ENCODE peak calls at places on chromosome 2, in five cellular contexts. L, I, B, G and W are unnamed samples. For H3K4me1, the result is how much of the 10 kb centered on the place peaks cover.

GRCh38 chr2:171703574-171704347 is 16.5 kb downstream of the DYNC1I2 start:
- DNase-seq in L (no peak), I (no peak), B (no peak), G (no peak), W (peak)

GRCh38 chr2:230895536-230896345 is 29.3 kb downstream of the GPR55 start:
- DNase-seq in L (no peak), I (peak), B (no peak), G (no peak), W (no peak)

GRCh38 chr2:14554829-14555580 is 77.5 kb upstream of the LRATD1 start:
- DNase-seq in L (no peak), I (no peak), B (no peak), G (no peak), W (no peak)

GRCh38 chr2:217382794-217383193 is 522.9 kb upstream of the TNP1 start:
- DNase-seq in L (no peak), I (no peak), B (no peak), G (no peak), W (no peak)

GRCh38 chr2:98985905-98986666 is 50.1 kb upstream of the CRACDL start:
- DNase-seq in L (no peak), I (no peak), B (no peak), G (no peak), W (no peak)

GRCh38 chr2:119264781-119265692 is 41.4 kb downstream of the STEAP3 start:
- DNase-seq in L (no peak), I (no peak), B (no peak), G (peak), W (no peak)

GRCh38 chr2:66538291-66538690 is 103.4 kb downstream of the MEIS1 start:
- DNase-seq in L (no peak), I (no peak), B (no peak), G (no peak), W (peak)

GRCh38 chr2:64595397-64596160 is 58.1 kb downstream of the SERTAD2 start:
- DNase-seq in L (no peak), I (no peak), B (no peak), G (no peak), W (peak)

GRCh38 chr2:160214461-160215055 is 14.5 kb upstream of the ITGB6 start:
- DNase-seq in L (peak), I (no peak), B (no peak), G (peak), W (peak)

GRCh38 chr2:96500385-96501066 is 4.6 kb downstream of the NEURL3 start:
- DNase-seq in L (no peak), I (no peak), B (no peak), G (no peak), W (no peak)

GRCh38 chr2:120973196-120973595 is 237.5 kb downstream of the GLI2 start:
- DNase-seq in L (no peak), I (no peak), B (no peak), G (no peak), W (no peak)

GRCh38 chr2:240404174-240404852 is 31.1 kb upstream of the GPC1 start:
- DNase-seq in L (no peak), I (no peak), B (no peak), G (no peak), W (no peak)

GRCh38 chr2:128734521-128735295 is 416.0 kb upstream of the HS6ST1 start:
- DNase-seq in L (no peak), I (no peak), B (no peak), G (peak), W (peak)

GRCh38 chr2:169036717-169037450 is 5.8 kb upstream of the ABCB11 start:
- DNase-seq in L (no peak), I (no peak), B (no peak), G (no peak), W (no peak)

GRCh38 chr2:201139836-201140599 is 24.1 kb downstream of the CFLAR start:
- DNase-seq in L (no peak), I (no peak), B (no peak), G (no peak), W (no peak)

GRCh38 chr2:74199275-74199701 is 873 bp downstream of the MTHFD2 start:
- DNase-seq in L (no peak), I (no peak), B (no peak), G (no peak), W (no peak)

GRCh38 chr2:182224669-182225068 is 202.2 kb downstream of the PDE1A start:
- DNase-seq in L (no peak), I (no peak), B (no peak), G (no peak), W (no peak)

GRCh38 chr2:229642371-229642770 is 72.0 kb downstream of the DNER start:
- DNase-seq in L (no peak), I (no peak), B (no peak), G (no peak), W (no peak)

GRCh38 chr2:133292267-133292666 is 276.0 kb downstream of the NCKAP5 start:
- DNase-seq in L (no peak), I (no peak), B (no peak), G (no peak), W (no peak)

GRCh38 chr2:54336136-54336976 is 80.3 kb upstream of the TSPYL6 start:
- DNase-seq in L (no peak), I (no peak), B (no peak), G (no peak), W (peak)

GRCh38 chr2:96733931-96734330 is 5.9 kb downstream of the LMAN2L start:
- DNase-seq in L (no peak), I (no peak), B (no peak), G (no peak), W (no peak)

GRCh38 chr2:72579595-72580180 is 246.1 kb downstream of the EXOC6B start:
- DNase-seq in L (no peak), I (no peak), B (no peak), G (no peak), W (peak)

GRCh38 chr2:9204939-9205338 is 1.7 kb upstream of the ASAP2 start:
- DNase-seq in L (no peak), I (no peak), B (no peak), G (no peak), W (no peak)

GRCh38 chr2:70887550-70888229 is 48.0 kb upstream of the ATP6V1B1 start:
- DNase-seq in L (no peak), I (no peak), B (no peak), G (peak), W (no peak)

GRCh38 chr2:240462704-240463273 is 27.3 kb downstream of the GPC1 start:
- DNase-seq in L (no peak), I (peak), B (no peak), G (no peak), W (no peak)

DNA sequence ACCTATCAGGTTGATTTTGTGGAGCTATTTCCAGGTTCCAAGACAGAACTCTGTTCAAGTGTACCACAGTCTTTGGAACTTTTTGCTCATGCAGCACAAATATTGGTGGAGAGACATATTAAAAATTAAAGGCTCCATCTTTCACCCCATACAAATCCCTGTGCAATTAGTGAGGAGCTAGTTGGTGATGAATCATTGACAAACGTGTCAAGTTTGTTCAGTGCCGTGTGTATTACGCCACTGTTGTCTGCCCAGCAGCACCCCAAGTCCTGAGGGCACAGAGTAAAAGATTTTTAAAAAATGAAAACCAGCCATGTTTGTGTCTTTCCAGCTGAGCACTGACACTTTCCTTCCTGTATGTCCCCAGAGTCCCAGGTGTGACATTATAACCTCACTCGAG is 9.3 kb downstream of the ATOH8 start:
- DNase-seq in L (no peak), I (no peak), B (no peak), G (no peak), W (no peak)
- H3K4me1 ChIP-seq in L (half or more), I (under half), B (under half), G (under half), W (under half)

GRCh38 chr2:137937778-137938177 is 26.5 kb upstream of the HNMT start:
- DNase-seq in L (no peak), I (no peak), B (no peak), G (no peak), W (no peak)

GRCh38 chr2:137938204-137938603 is 26.1 kb upstream of the HNMT start:
- DNase-seq in L (no peak), I (no peak), B (no peak), G (no peak), W (peak)

GRCh38 chr2:137939026-137939425 is 25.2 kb upstream of the HNMT start:
- DNase-seq in L (no peak), I (no peak), B (no peak), G (no peak), W (peak)

GRCh38 chr2:137937246-137937645 is 27.0 kb upstream of the HNMT start:
- DNase-seq in L (no peak), I (no peak), B (no peak), G (no peak), W (no peak)

DNA sequence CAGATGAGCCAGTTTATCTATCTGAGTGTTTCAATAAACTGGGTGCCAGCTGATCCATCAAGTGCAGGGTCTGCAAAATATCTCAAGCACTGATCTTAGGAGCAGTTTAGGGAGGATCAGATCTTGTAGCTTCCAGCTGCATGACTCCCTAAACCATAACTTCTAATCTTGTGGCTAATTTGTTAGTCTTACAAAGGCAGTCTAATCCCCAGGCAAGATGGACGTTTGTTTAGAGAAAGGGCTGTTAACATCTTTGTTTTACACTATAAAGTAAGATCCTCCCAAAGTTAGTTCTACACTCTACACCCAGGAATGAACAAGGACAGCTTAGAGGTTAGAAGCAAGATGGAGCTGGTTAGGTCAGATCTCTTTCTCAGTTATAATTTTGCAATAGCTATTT is 28.7 kb upstream of the HNMT start:
- DNase-seq in L (no peak), I (no peak), B (no peak), G (no peak), W (no peak)
- H3K4me1 ChIP-seq in L (under half), I (under half), B (under half), G (under half), W (under half)

DNA sequence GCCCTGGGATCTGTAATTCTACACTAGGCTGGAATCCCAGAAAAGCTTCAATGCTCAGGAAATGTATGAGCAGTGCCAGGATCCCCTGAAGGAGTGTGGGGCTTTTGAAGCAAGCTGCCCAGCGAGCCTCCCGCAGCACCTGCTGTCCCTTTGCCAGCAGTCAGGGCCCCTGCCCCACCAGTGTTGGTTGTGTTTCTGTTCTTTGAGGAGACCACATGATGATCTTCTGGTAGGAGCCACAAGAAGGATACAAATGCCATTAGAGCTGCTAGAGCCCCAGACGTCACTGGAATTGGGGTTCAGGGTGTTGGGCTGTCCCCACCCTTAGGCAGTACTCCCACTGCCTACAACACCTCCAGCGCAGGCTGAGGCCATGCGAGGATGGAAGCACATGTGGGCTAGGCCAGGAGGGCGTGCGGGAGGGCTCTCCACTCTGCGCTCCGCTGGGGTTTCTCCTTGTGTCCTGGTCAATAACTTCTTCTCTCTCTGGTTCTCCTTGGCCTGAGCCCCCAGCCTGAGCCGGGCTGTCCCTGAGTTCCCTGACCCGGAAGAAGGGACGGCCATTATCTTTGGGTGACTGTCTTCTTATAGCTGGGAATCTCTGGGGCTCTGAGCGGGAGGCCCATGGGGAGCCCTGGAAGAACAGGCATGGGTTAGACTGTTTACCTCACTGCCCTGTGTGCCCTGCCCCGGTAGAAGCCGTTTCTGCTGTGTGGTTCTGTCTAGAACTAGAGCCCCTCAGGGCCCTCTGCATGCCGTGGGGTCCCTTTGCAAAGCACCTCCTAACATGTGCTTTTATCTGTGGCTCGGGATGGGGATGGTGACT is 73.9 kb downstream of the LRRFIP1 start:
- DNase-seq in L (no peak), I (no peak), B (no peak), G (no peak), W (no peak)
- H3K4me1 ChIP-seq in L (half or more), I (half or more), B (half or more), G (half or more), W (half or more)

DNA sequence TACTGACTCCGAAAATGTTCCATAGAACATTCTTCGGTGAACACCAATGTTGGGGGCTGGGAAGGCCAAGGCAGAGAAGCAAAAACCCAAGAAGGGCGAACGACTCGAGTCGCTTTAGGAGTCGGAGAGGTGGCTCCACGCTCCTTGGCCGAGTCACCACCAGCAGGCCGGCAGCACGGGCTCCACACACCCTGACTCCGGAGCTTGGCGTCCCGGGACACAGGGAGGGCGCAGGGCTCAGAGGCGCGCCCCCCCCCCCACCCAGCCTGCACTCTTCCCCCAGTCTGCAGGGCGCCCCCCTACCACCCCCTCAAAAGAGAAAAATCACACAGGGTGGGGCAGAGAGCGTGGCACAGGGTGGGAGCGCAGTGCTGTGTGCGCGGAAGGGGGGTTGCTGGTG is 7.5 kb upstream of the ADI1 start:
- DNase-seq in L (no peak), I (no peak), B (no peak), G (no peak), W (no peak)
- H3K4me1 ChIP-seq in L (under half), I (under half), B (under half), G (under half), W (under half)

DNA sequence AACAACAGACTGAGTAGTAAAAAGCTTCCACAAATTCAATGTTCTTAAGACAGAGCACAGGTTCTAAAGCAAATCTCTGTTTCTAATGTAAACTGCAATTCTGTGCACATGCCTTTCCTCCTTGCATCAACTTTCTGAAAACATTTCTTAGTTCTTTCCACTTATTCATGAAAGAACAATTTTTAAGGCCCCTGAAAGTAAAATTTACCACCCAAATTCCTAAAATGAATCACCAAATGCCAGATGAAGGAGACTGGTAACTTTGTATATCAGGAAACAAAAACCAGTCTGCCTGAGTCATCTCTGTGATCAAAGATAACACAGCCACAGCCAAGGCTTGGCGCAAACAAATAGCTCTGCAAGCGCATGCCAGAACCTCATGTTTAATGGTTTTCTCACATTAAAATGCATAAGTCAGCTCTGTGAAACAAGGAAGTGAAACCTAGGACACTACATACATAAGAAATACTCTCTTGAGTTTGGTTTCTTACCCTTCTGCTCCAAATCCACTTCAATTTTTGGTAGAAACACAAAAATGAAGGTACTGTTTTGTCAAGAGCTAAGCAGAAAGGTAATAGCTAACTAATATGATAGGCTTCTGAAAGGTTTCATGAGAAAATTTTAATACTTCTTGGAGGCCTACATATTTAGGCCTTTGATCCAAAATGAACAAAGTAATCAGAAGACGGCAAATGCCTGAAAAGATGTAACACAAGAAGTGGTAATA is 169.4 kb downstream of the THADA start:
- DNase-seq in L (no peak), I (peak), B (peak), G (peak), W (peak)
- H3K4me1 ChIP-seq in L (under half), I (under half), B (under half), G (under half), W (under half)

DNA sequence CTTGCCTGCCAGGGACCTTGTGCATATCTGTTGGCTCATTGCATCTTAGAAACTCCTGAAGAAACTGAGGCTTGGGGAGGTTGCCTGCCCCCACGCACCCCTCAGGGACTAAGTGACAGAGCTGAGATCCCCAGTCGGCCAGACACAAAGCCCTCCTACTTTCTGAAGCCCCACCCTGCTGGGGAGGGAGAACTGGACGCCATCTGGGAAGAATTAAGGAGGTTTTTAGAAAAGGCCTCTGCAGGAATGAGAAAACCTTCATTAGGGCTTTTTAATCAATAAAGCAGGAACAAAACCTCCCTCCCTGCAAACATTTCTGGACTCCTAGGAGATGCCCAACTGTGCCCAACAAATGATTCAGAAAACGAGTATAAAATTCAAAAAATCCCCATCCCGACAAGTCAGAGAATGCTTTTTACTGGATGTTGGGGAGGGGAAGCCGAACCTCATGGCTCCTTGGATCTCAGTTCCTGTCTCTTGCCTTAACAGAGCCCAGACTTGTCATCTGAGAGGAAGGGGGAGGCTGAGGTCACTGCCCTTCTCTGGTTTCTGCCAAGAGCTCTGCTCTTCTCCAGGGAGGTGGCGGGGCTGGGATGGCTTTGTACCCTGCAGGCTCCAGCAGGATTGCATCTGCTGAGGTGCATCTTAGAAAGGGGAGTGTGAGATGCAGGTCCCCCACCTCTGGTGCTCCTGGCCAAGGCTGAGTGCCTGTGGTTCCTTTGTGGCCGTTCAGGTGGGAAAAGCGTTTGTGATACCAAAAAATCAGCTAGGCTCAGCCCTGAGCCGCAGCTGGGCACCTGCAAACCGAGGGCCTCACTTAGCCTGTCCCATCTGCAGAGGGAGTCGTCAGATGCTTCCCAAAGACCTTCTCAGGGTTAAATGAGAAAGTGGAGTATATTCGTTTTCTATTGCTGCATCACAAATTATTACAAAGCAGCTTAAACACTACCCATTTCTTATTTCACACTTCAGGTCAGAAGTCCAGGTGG is 142.4 kb downstream of the ZFP36L2 start:
- DNase-seq in L (peak), I (peak), B (no peak), G (peak), W (peak)
- H3K4me1 ChIP-seq in L (half or more), I (half or more), B (under half), G (half or more), W (half or more)

DNA sequence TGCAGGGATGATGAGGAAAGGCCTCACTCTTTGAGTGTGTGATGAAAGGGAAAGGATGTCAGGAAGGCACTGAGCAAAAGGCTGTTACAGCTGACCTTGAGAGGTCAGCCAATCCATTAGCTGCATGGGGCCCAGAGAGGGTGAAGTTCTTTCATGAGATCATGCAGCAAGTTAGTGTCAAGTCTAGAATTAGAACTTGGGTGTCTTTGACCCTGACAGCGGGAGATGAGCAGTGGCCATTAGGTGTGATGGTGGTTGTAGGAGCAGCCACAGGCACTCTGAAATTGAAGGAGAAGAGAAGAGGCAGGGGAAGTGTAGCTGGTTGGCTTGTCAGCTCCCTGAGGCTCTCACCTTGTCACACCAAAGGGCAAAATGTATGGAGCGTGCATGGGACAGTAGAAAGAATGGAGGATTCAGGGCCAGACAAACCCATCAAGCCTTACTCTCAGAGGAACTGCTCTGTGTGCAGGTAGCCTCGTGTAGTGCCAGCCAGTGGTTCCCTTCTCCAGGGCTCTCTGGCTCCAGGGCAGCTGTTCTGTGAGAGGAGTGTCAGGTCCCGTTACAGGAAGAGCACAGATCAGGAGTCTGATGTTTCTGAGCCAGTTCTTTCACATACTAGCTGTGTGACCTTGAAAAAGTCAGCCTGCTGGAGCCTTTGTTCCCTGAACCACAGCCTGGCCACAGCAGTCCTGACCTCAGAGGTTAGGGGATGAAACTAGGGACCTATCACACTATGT is 35.9 kb downstream of the MAP4K4 start:
- DNase-seq in L (no peak), I (no peak), B (no peak), G (peak), W (no peak)
- H3K4me1 ChIP-seq in L (half or more), I (half or more), B (half or more), G (half or more), W (under half)